ENCODE peak calls at places on chromosomes 7 and 10, in six cellular contexts. I, L, Y, K, W and M are unnamed samples.

GRCh38 chr10:135601-136464 is 578 bp downstream of the ZMYND11 start:
- DNase-seq in I (peak), L (peak), Y (peak), K (peak), W (peak), M (peak)

GRCh38 chr7:1645071-1646015 is 24.7 kb upstream of the ELFN1 start:
- DNase-seq in I (no peak), L (no peak), Y (no peak), K (no peak), W (no peak), M (no peak)

GRCh38 chr7:106114735-106115383 is 2.7 kb upstream of the SYPL1 start:
- DNase-seq in I (no peak), L (peak), Y (no peak), K (no peak), W (no peak), M (no peak)

GRCh38 chr10:24603333-24603732 is 120.4 kb downstream of the ARHGAP21 start:
- DNase-seq in I (peak), L (no peak), Y (peak), K (peak), W (no peak), M (no peak)

GRCh38 chr7:85186083-85186520 is 754 bp downstream of the SEMA3D start:
- DNase-seq in I (peak), L (no peak), Y (peak), K (peak), W (no peak), M (peak)

GRCh38 chr7:107494315-107494751 is 24.5 kb downstream of the GPR22 start:
- DNase-seq in I (no peak), L (no peak), Y (peak), K (no peak), W (no peak), M (no peak)

GRCh38 chr10:8431511-8431910 is 377.0 kb downstream of the GATA3 start:
- DNase-seq in I (no peak), L (no peak), Y (no peak), K (no peak), W (no peak), M (no peak)

GRCh38 chr7:23467281-23467680 is 3.0 kb downstream of the IGF2BP3 start:
- DNase-seq in I (no peak), L (no peak), Y (no peak), K (no peak), W (no peak), M (peak)

GRCh38 chr7:6436385-6436685 is 11.4 kb downstream of the DAGLB start:
- DNase-seq in I (no peak), L (peak), Y (no peak), K (no peak), W (peak), M (no peak)

GRCh38 chr10:72952189-72952900 is 2.3 kb downstream of the PLA2G12B start:
- DNase-seq in I (no peak), L (no peak), Y (no peak), K (no peak), W (no peak), M (no peak)

GRCh38 chr10:78543749-78544446 is 510.2 kb downstream of the RPS24 start:
- DNase-seq in I (no peak), L (no peak), Y (no peak), K (peak), W (no peak), M (no peak)

GRCh38 chr7:33982425-33982786 is 77.1 kb downstream of the BMPER start:
- DNase-seq in I (no peak), L (no peak), Y (peak), K (peak), W (no peak), M (no peak)

GRCh38 chr7:75536940-75537538 is 44.9 kb downstream of the SPDYE5 start:
- DNase-seq in I (no peak), L (no peak), Y (no peak), K (no peak), W (no peak), M (no peak)